ENCODE peak calls at places on chromosomes 16 and 17, in seven cellular contexts. One of them, this sample, is unnamed.

GRCh38 chr16:11801481-11802021 is 4.5 kb upstream of the ZC3H7A start:
- DNase-seq in NCI-H510A: no peak
- DNase-seq in effector memory CD4-positive, alpha-beta T cell: no peak
- DNase-seq in activated CD8-positive, alpha-beta memory T cell treated with anti-CD3 and anti-CD28 coated beads for 24 hours: no peak
- DNase-seq in naive thymus-derived CD8-positive, alpha-beta T cell: no peak
- DNase-seq in stimulated activated naive CD8-positive, alpha-beta T cell treated with anti-CD3 and anti-CD28 coated beads, Interleukin-15, Interleukin-2, amounts not matched to agents 100 U/mL and 50 U/mL, for 24 hours: no peak
- DNase-seq in NCI-H1105: no peak
- DNase-seq in this sample: no peak

GRCh38 chr17:76940293-76940692 is 72.1 kb downstream of the MGAT5B start:
- DNase-seq in NCI-H1105: no peak
- DNase-seq in effector memory CD4-positive, alpha-beta T cell: no peak
- DNase-seq in naive thymus-derived CD8-positive, alpha-beta T cell: no peak
- DNase-seq in stimulated activated naive CD8-positive, alpha-beta T cell treated with anti-CD3 and anti-CD28 coated beads, Interleukin-15, Interleukin-2, amounts not matched to agents 100 U/mL and 50 U/mL, for 24 hours: no peak
- DNase-seq in NCI-H510A: no peak
- DNase-seq in activated CD8-positive, alpha-beta memory T cell treated with anti-CD3 and anti-CD28 coated beads for 24 hours: no peak
- DNase-seq in this sample: no peak

GRCh38 chr17:65061621-65062020 is 5.1 kb upstream of the GNA13 start:
- DNase-seq in NCI-H1105: no peak
- DNase-seq in stimulated activated naive CD8-positive, alpha-beta T cell treated with anti-CD3 and anti-CD28 coated beads, Interleukin-15, Interleukin-2, amounts not matched to agents 100 U/mL and 50 U/mL, for 24 hours: no peak
- DNase-seq in naive thymus-derived CD8-positive, alpha-beta T cell: no peak
- DNase-seq in effector memory CD4-positive, alpha-beta T cell: no peak
- DNase-seq in activated CD8-positive, alpha-beta memory T cell treated with anti-CD3 and anti-CD28 coated beads for 24 hours: no peak
- DNase-seq in NCI-H510A: no peak
- DNase-seq in this sample: no peak

GRCh38 chr17:42403150-42403549 is 14.9 kb upstream of the STAT3 start:
- DNase-seq in NCI-H1105: no peak
- DNase-seq in naive thymus-derived CD8-positive, alpha-beta T cell: peak; percentile 43
- DNase-seq in activated CD8-positive, alpha-beta memory T cell treated with anti-CD3 and anti-CD28 coated beads for 24 hours: peak; percentile 83
- DNase-seq in stimulated activated naive CD8-positive, alpha-beta T cell treated with anti-CD3 and anti-CD28 coated beads, Interleukin-15, Interleukin-2, amounts not matched to agents 100 U/mL and 50 U/mL, for 24 hours: peak; percentile 82
- DNase-seq in effector memory CD4-positive, alpha-beta T cell: no peak
- DNase-seq in NCI-H510A: no peak
- DNase-seq in this sample: no peak

GRCh38 chr16:866252-866651 is 65.7 kb upstream of the GNG13 start:
- DNase-seq in activated CD8-positive, alpha-beta memory T cell treated with anti-CD3 and anti-CD28 coated beads for 24 hours: no peak
- DNase-seq in NCI-H1105: no peak
- DNase-seq in NCI-H510A: no peak
- DNase-seq in stimulated activated naive CD8-positive, alpha-beta T cell treated with anti-CD3 and anti-CD28 coated beads, Interleukin-15, Interleukin-2, amounts not matched to agents 100 U/mL and 50 U/mL, for 24 hours: no peak
- DNase-seq in effector memory CD4-positive, alpha-beta T cell: no peak
- DNase-seq in naive thymus-derived CD8-positive, alpha-beta T cell: no peak
- DNase-seq in this sample: no peak

GRCh38 chr17:38732376-38733314 is 2.5 kb downstream of the CISD3 start:
- DNase-seq in activated CD8-positive, alpha-beta memory T cell treated with anti-CD3 and anti-CD28 coated beads for 24 hours: no peak
- DNase-seq in effector memory CD4-positive, alpha-beta T cell: no peak
- DNase-seq in naive thymus-derived CD8-positive, alpha-beta T cell: no peak
- DNase-seq in stimulated activated naive CD8-positive, alpha-beta T cell treated with anti-CD3 and anti-CD28 coated beads, Interleukin-15, Interleukin-2, amounts not matched to agents 100 U/mL and 50 U/mL, for 24 hours: no peak
- DNase-seq in NCI-H1105: no peak
- DNase-seq in NCI-H510A: no peak
- DNase-seq in this sample: no peak

GRCh38 chr17:17200831-17201230 is 5.3 kb downstream of the PLD6 start:
- DNase-seq in activated CD8-positive, alpha-beta memory T cell treated with anti-CD3 and anti-CD28 coated beads for 24 hours: no peak
- DNase-seq in effector memory CD4-positive, alpha-beta T cell: no peak
- DNase-seq in naive thymus-derived CD8-positive, alpha-beta T cell: no peak
- DNase-seq in NCI-H1105: no peak
- DNase-seq in stimulated activated naive CD8-positive, alpha-beta T cell treated with anti-CD3 and anti-CD28 coated beads, Interleukin-15, Interleukin-2, amounts not matched to agents 100 U/mL and 50 U/mL, for 24 hours: no peak
- DNase-seq in NCI-H510A: no peak
- DNase-seq in this sample: no peak

GRCh38 chr16:83328936-83329335 is 478.8 kb upstream of the HSBP1 start:
- DNase-seq in NCI-H1105: no peak
- DNase-seq in stimulated activated naive CD8-positive, alpha-beta T cell treated with anti-CD3 and anti-CD28 coated beads, Interleukin-15, Interleukin-2, amounts not matched to agents 100 U/mL and 50 U/mL, for 24 hours: no peak
- DNase-seq in naive thymus-derived CD8-positive, alpha-beta T cell: no peak
- DNase-seq in activated CD8-positive, alpha-beta memory T cell treated with anti-CD3 and anti-CD28 coated beads for 24 hours: no peak
- DNase-seq in effector memory CD4-positive, alpha-beta T cell: no peak
- DNase-seq in NCI-H510A: no peak
- DNase-seq in this sample: no peak

GRCh38 chr17:50213026-50214015 is 11.9 kb upstream of the COL1A1 start:
- DNase-seq in activated CD8-positive, alpha-beta memory T cell treated with anti-CD3 and anti-CD28 coated beads for 24 hours: peak; percentile 70
- DNase-seq in naive thymus-derived CD8-positive, alpha-beta T cell: no peak
- DNase-seq in stimulated activated naive CD8-positive, alpha-beta T cell treated with anti-CD3 and anti-CD28 coated beads, Interleukin-15, Interleukin-2, amounts not matched to agents 100 U/mL and 50 U/mL, for 24 hours: peak; percentile 69
- DNase-seq in NCI-H1105: no peak
- DNase-seq in effector memory CD4-positive, alpha-beta T cell: no peak
- DNase-seq in NCI-H510A: peak; percentile 11
- DNase-seq in this sample: peak; percentile 34

GRCh38 chr17:64178011-64178825 is 48.3 kb upstream of the ERN1 start:
- DNase-seq in NCI-H1105: no peak
- DNase-seq in NCI-H510A: no peak
- DNase-seq in stimulated activated naive CD8-positive, alpha-beta T cell treated with anti-CD3 and anti-CD28 coated beads, Interleukin-15, Interleukin-2, amounts not matched to agents 100 U/mL and 50 U/mL, for 24 hours: no peak
- DNase-seq in naive thymus-derived CD8-positive, alpha-beta T cell: no peak
- DNase-seq in activated CD8-positive, alpha-beta memory T cell treated with anti-CD3 and anti-CD28 coated beads for 24 hours: no peak
- DNase-seq in effector memory CD4-positive, alpha-beta T cell: no peak
- DNase-seq in this sample: no peak

GRCh38 chr16:16067127-16067526 is 117.7 kb downstream of the ABCC1 start:
- DNase-seq in activated CD8-positive, alpha-beta memory T cell treated with anti-CD3 and anti-CD28 coated beads for 24 hours: no peak
- DNase-seq in NCI-H1105: no peak
- DNase-seq in effector memory CD4-positive, alpha-beta T cell: no peak
- DNase-seq in NCI-H510A: peak; percentile 22
- DNase-seq in stimulated activated naive CD8-positive, alpha-beta T cell treated with anti-CD3 and anti-CD28 coated beads, Interleukin-15, Interleukin-2, amounts not matched to agents 100 U/mL and 50 U/mL, for 24 hours: no peak
- DNase-seq in naive thymus-derived CD8-positive, alpha-beta T cell: no peak
- DNase-seq in this sample: no peak

GRCh38 chr17:81903415-81903831 is 1.4 kb downstream of the NPB start:
- DNase-seq in NCI-H1105: no peak
- DNase-seq in effector memory CD4-positive, alpha-beta T cell: no peak
- DNase-seq in activated CD8-positive, alpha-beta memory T cell treated with anti-CD3 and anti-CD28 coated beads for 24 hours: no peak
- DNase-seq in naive thymus-derived CD8-positive, alpha-beta T cell: no peak
- DNase-seq in stimulated activated naive CD8-positive, alpha-beta T cell treated with anti-CD3 and anti-CD28 coated beads, Interleukin-15, Interleukin-2, amounts not matched to agents 100 U/mL and 50 U/mL, for 24 hours: no peak
- DNase-seq in NCI-H510A: no peak
- DNase-seq in this sample: no peak

This sample was measured in central memory CD4-positive, alpha-beta T cell.